ENCODE peak calls at places on chromosome 19, in ten cellular contexts. Z is A549, Y is tibial nerve, T is gastrocnemius medialis, I is right lobe of liver, J is heart left ventricle, N is uterus, D is IMR-90, F is endothelial cell of umbilical vein, W is spleen. A is an unnamed sample.

GRCh38 chr19:2391118-2391725 is 31.2 kb downstream of the TMPRSS9 start:
- DNase-seq in J (peak; percentile 35), I (no peak), F (peak; percentile 73), Z (peak; percentile 39), D (peak; percentile 78), T (no peak), Y (peak; percentile 23), N (no peak), W (no peak), A (no peak)

GRCh38 chr19:55680339-55681130 is 5.5 kb downstream of the EPN1 start:
- DNase-seq in F (no peak), J (no peak), N (no peak), Z (no peak), Y (no peak), D (no peak), W (no peak), I (no peak), T (no peak), A (no peak)

GRCh38 chr19:22427587-22428298 is 5.6 kb upstream of the ZNF98 start:
- DNase-seq in Z (no peak), N (no peak), I (no peak), D (no peak), F (no peak), Y (no peak), J (no peak), T (no peak), W (no peak), A (no peak)

GRCh38 chr19:7575426-7576040 is 20.1 kb upstream of the CAMSAP3 start:
- DNase-seq in W (no peak), T (no peak), N (no peak), D (no peak), Y (no peak), I (no peak), J (no peak), Z (no peak), F (no peak), A (no peak)

GRCh38 chr19:17202249-17202648 is 12.9 kb upstream of the USE1 start:
- DNase-seq in Z (peak; percentile 33), F (peak; percentile 22), Y (no peak), D (no peak), J (no peak), T (no peak), N (no peak), I (no peak), W (peak; percentile 56), A (no peak)

GRCh38 chr19:6433165-6433564 is 398 bp downstream of the SLC25A41 start:
- DNase-seq in Z (no peak), T (no peak), N (no peak), D (no peak), W (no peak), J (no peak), I (no peak), Y (no peak), F (no peak), A (no peak)

GRCh38 chr19:58584498-58585441 is 11.6 kb upstream of the MZF1 start:
- DNase-seq in W (no peak), J (no peak), Y (no peak), T (no peak), Z (no peak), N (no peak), F (no peak), D (no peak), I (no peak), A (no peak)

GRCh38 chr19:17302391-17303166 is 646 bp downstream of the ABHD8 start:
- DNase-seq in N (peak; percentile 51), F (no peak), I (peak; percentile 62), Y (no peak), D (no peak), T (no peak), W (peak; percentile 85), J (no peak), Z (no peak), A (no peak)

GRCh38 chr19:45200614-45201013 is 22.0 kb downstream of the BLOC1S3 start:
- DNase-seq in F (peak; percentile 73), T (no peak), I (no peak), Z (no peak), Y (no peak), D (peak; percentile 57), J (peak; percentile 23), N (no peak), W (no peak), A (no peak)

GRCh38 chr19:15964231-15964630 is 15.4 kb downstream of the OR10H4 start:
- DNase-seq in Y (no peak), T (no peak), Z (no peak), I (no peak), J (no peak), F (no peak), D (no peak), W (no peak), N (no peak), A (no peak)

GRCh38 chr19:55907286-55907685 is 24.9 kb downstream of the NLRP13 start:
- DNase-seq in Y (no peak), W (no peak), D (no peak), F (no peak), J (no peak), N (no peak), T (no peak), I (no peak), Z (no peak), A (no peak)

GRCh38 chr19:32822916-32823746 is 46.4 kb downstream of the SLC7A9 start:
- DNase-seq in W (no peak), D (no peak), J (no peak), T (no peak), F (no peak), I (no peak), N (no peak), Z (no peak), Y (no peak), A (no peak)

GRCh38 chr19:31109626-31110025 is 239.6 kb downstream of the TSHZ3 start:
- DNase-seq in D (no peak), I (no peak), W (no peak), F (no peak), Y (no peak), N (no peak), J (no peak), T (no peak), Z (no peak), A (no peak)

GRCh38 chr19:38682872-38683392 is 35.5 kb downstream of the ACTN4 start:
- DNase-seq in N (no peak), T (no peak), Y (no peak), J (no peak), F (no peak), D (no peak), W (no peak), I (no peak), Z (no peak), A (no peak)

GRCh38 chr19:38683393-38684077 is 36.1 kb downstream of the ACTN4 start:
- DNase-seq in N (peak; percentile 72), F (peak; percentile 89), Z (peak; percentile 100), T (peak; percentile 84), I (peak; percentile 87), D (peak; percentile 85), Y (no peak), W (peak; percentile 86), J (peak; percentile 65), A (peak; percentile 80)

GRCh38 chr19:38684078-38684861 is 36.8 kb downstream of the ACTN4 start:
- DNase-seq in T (peak; percentile 86), D (peak; percentile 91), N (peak; percentile 80), F (peak; percentile 59), Y (peak; percentile 43), W (no peak), J (no peak), Z (peak; percentile 100), I (no peak), A (peak; percentile 91)

GRCh38 chr19:38679839-38680238 is 32.4 kb downstream of the ACTN4 start:
- DNase-seq in T (no peak), N (no peak), W (no peak), Z (no peak), J (no peak), Y (no peak), I (no peak), F (no peak), D (peak; percentile 63), A (no peak)

GRCh38 chr19:38682195-38682867 is 34.9 kb downstream of the ACTN4 start:
- DNase-seq in D (no peak), N (no peak), Y (no peak), W (no peak), Z (no peak), I (no peak), T (no peak), F (no peak), J (peak; percentile 8), A (no peak)
- H3K4me1 ChIP-seq in D (peaks cover 55% of the 10 kb centered on the region), N (peaks cover 50% of the 10 kb centered on the region), Y (no peaks in the 10 kb centered on the region), W (peaks cover 100% of the 10 kb centered on the region), Z (peaks cover 90% of the 10 kb centered on the region), I (peaks cover 4% of the 10 kb centered on the region), T (peaks cover 86% of the 10 kb centered on the region), F (peaks cover 66% of the 10 kb centered on the region), J (peaks cover 22% of the 10 kb centered on the region), A (peaks cover 89% of the 10 kb centered on the region)

DNA sequence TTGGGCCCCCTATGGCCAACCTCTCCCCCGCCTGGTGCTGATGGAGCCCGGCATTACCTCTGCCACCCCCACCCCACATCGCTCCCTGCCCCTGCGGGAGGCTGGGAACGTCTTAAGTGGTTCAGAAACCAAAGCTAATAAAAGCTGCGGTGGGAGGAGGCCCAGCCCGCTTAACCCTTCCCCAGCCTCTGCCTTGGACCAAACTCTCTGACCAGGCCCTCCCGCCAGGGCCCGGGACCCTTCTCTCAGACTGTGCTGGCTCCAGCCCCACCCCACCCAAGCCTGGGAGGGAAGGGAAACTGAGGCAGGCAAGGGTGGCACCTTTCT is 22.1 kb downstream of the SMIM24 start:
- DNase-seq in F (no peak), D (no peak), Z (no peak), N (no peak), I (no peak), T (no peak), Y (no peak), J (no peak), W (no peak), A (no peak)
- H3K27ac ChIP-seq in F (peak overlapping the region; percentile 82), D (peak overlapping the region; percentile 22), Z (peak overlapping the region; percentile 91), N (peak overlapping the region; percentile 91), I (peak overlapping the region; percentile 80), T (peak overlapping the region; percentile 77), Y (peak overlapping the region; percentile 77), J (peak overlapping the region; percentile 96), W (peak overlapping the region; percentile 75), A (peak overlapping the region; percentile 92)

DNA sequence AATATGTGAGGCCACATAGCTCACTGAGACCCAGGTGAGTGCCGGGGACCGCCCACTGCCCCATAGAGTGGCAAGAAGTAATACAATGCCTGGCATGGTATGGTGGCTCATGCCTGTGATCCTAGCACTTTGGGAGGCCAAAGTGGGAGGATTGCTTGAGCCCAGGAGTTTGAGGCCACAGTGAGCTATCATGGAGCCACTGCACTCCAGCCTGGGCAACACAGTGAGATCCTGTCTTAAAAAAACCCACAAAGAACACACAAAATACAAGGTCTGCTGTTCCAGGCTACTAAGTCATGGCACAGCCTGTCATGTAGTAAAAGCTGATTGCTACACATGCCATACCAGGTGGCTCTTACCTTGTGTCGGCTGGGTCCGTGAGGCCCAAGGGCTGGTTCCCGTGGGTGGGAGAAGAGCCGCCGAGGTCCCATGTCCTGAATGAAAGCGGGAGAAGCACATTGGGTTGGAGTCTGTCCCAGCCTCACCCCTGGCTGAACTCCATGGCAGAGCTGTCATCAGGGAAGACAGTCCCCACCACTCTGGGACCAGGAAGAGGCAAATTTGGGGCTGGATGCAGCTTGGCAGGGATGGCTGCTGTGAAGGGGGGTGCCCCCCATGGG is 3.1 kb upstream of the FDX2 start:
- DNase-seq in T (no peak), Y (no peak), I (no peak), W (no peak), D (no peak), Z (no peak), J (no peak), N (no peak), F (no peak), A (no peak)
- TF ChIP-seq POLR2A in T (no peak), Y (no peak), I (no peak), W (no peak), D (no peak), Z (no peak), J (no peak), N (no peak), F (no peak), A (no peak)

GRCh38 chr19:3415695-3416094 is 49.3 kb downstream of the NFIC start:
- DNase-seq in N (no peak), Y (no peak), J (no peak), T (no peak), D (no peak), Z (no peak), F (no peak), I (no peak), W (no peak), A (no peak)
- H3K4me1 ChIP-seq in N (no peaks in the 10 kb centered on the region), Y (no peaks in the 10 kb centered on the region), J (no peaks in the 10 kb centered on the region), T (peaks cover 60% of the 10 kb centered on the region), D (peaks cover 4% of the 10 kb centered on the region), Z (peaks cover 10% of the 10 kb centered on the region), F (no peaks in the 10 kb centered on the region), I (peaks cover 2% of the 10 kb centered on the region), W (peaks cover 20% of the 10 kb centered on the region), A (peaks cover 47% of the 10 kb centered on the region)

A was measured in sigmoid colon.